ENCODE peak calls at places on chromosomes 3 and 15, in six cellular contexts. Y is retina; I is effector memory CD8-positive, alpha-beta T cell; D is caudate nucleus; F is activated CD8-positive, alpha-beta T cell treated with anti-CD3 and anti-CD28 coated beads, Interleukin-2, amount 10 ng/mL, durations not matched to agents 7 days and 5 days; Z is DMS153. T is an unnamed sample.

GRCh38 chr15:58684036-58684700 is 65.3 kb downstream of the ADAM10 start:
- DNase-seq in Y (peak), I (no peak), D (no peak), F (no peak), Z (no peak), T (no peak)

GRCh38 chr3:104102386-104102785 is 1264.3 kb upstream of the ALCAM start:
- DNase-seq in Y (peak), I (no peak), D (no peak), F (no peak), Z (peak), T (no peak)

GRCh38 chr3:112333386-112334334 is 704 bp downstream of the CD200 start:
- DNase-seq in Y (peak), I (no peak), D (peak), F (peak), Z (no peak), T (peak)

GRCh38 chr3:178078933-178079332 is 457.3 kb upstream of the KCNMB2 start:
- DNase-seq in Y (no peak), I (no peak), D (no peak), F (no peak), Z (no peak), T (no peak)

GRCh38 chr3:69806735-69807438 is 67.6 kb downstream of the MITF start:
- DNase-seq in Y (no peak), I (no peak), D (no peak), F (no peak), Z (no peak), T (peak)

GRCh38 chr15:26804063-26804804 is 31.4 kb upstream of the GABRB3 start:
- DNase-seq in Y (peak), I (no peak), D (no peak), F (no peak), Z (no peak), T (no peak)

GRCh38 chr15:91553455-91553854 is 300.1 kb upstream of the SLCO3A1 start:
- DNase-seq in Y (no peak), I (no peak), D (no peak), F (no peak), Z (peak), T (no peak)

GRCh38 chr15:83940136-83940535 is 286.2 kb downstream of the ADAMTSL3 start:
- DNase-seq in Y (no peak), I (no peak), D (no peak), F (no peak), Z (no peak), T (no peak)

GRCh38 chr3:37763338-37763737 is 98.3 kb upstream of the CTDSPL start:
- DNase-seq in Y (no peak), I (no peak), D (peak), F (no peak), Z (no peak), T (no peak)

GRCh38 chr15:30984542-30984941 is 6.9 kb downstream of the MTMR10 start:
- DNase-seq in Y (peak), I (no peak), D (peak), F (no peak), Z (no peak), T (no peak)

GRCh38 chr3:37671000-37671483 is 190.6 kb upstream of the CTDSPL start:
- DNase-seq in Y (peak), I (no peak), D (no peak), F (no peak), Z (no peak), T (peak)

GRCh38 chr3:53255360-53255774 is 455 bp downstream of the TKT start:
- DNase-seq in Y (peak), I (peak), D (peak), F (peak), Z (no peak), T (no peak)

GRCh38 chr3:42166214-42166613 is 75.1 kb downstream of the TRAK1 start:
- DNase-seq in Y (no peak), I (no peak), D (no peak), F (no peak), Z (no peak), T (no peak)

GRCh38 chr3:98786364-98786930 is 23.3 kb downstream of the ST3GAL6 start:
- DNase-seq in Y (no peak), I (no peak), D (no peak), F (no peak), Z (no peak), T (peak)

GRCh38 chr15:58686286-58686685 is 63.2 kb downstream of the ADAM10 start:
- DNase-seq in Y (no peak), I (no peak), D (no peak), F (no peak), Z (no peak), T (no peak)

GRCh38 chr3:171565671-171566070 is 105.5 kb upstream of the TNIK start:
- DNase-seq in Y (no peak), I (no peak), D (no peak), F (no peak), Z (peak), T (no peak)

GRCh38 chr3:10738688-10739372 is 77.2 kb upstream of the SLC6A11 start:
- DNase-seq in Y (peak), I (peak), D (peak), F (peak), Z (no peak), T (peak)

T was measured in RPMI7951.